ENCODE peak calls at places on chromosomes 5 and 9, in five cellular contexts. E is A172; L is HFFc6; X is stimulated activated naive CD8-positive, alpha-beta T cell treated with anti-CD3 and anti-CD28 coated beads, Interleukin-15, Interleukin-2, amounts not matched to agents 100 U/mL and 50 U/mL, for 24 hours; B is endothelial cell. F is an unnamed sample.

GRCh38 chr5:174798411-174798930 is 74.1 kb downstream of the MSX2 start:
- DNase-seq in E (peak), L (no peak), X (no peak), B (no peak), F (no peak)

GRCh38 chr5:97182571-97183099 is 412 bp downstream of the RIOK2 start:
- DNase-seq in E (peak), L (no peak), X (no peak), B (no peak), F (no peak)

GRCh38 chr9:116287721-116288120 is 134.1 kb downstream of the PAPPA start:
- DNase-seq in E (no peak), L (peak), X (no peak), B (no peak), F (no peak)

GRCh38 chr5:180109920-180110319 is 38.4 kb upstream of the RNF130 start:
- DNase-seq in E (no peak), L (no peak), X (no peak), B (no peak), F (no peak)

GRCh38 chr9:120578614-120579013 is 1.4 kb downstream of the CDK5RAP2 start:
- DNase-seq in E (no peak), L (no peak), X (no peak), B (no peak), F (no peak)

GRCh38 chr5:75545131-75545530 is 33.4 kb downstream of the POLK start:
- DNase-seq in E (no peak), L (no peak), X (no peak), B (no peak), F (no peak)

GRCh38 chr5:52799358-52799982 is 11.8 kb downstream of the ITGA1 start:
- DNase-seq in E (peak), L (peak), X (peak), B (peak), F (peak)

GRCh38 chr9:12702160-12702758 is 9.1 kb downstream of the TYRP1 start:
- DNase-seq in E (peak), L (peak), X (no peak), B (peak), F (peak)

GRCh38 chr5:13945271-13945670 is 783 bp upstream of the DNAH5 start:
- DNase-seq in E (no peak), L (no peak), X (no peak), B (no peak), F (no peak)

GRCh38 chr5:52769061-52769460 is 18.7 kb upstream of the ITGA1 start:
- DNase-seq in E (no peak), L (peak), X (no peak), B (no peak), F (no peak)

GRCh38 chr9:10059044-10059443 is 553.8 kb downstream of the PTPRD start:
- DNase-seq in E (no peak), L (peak), X (no peak), B (no peak), F (no peak)

GRCh38 chr5:65722575-65723424 is 795 bp downstream of the NLN start:
- DNase-seq in E (peak), L (peak), X (no peak), B (peak), F (peak)

GRCh38 chr5:157459715-157460599 is at the start of gene NIPAL4:
- DNase-seq in E (no peak), L (no peak), X (peak), B (peak), F (no peak)

GRCh38 chr5:34490501-34491250 is 165.5 kb upstream of the RAI14 start:
- DNase-seq in E (no peak), L (no peak), X (no peak), B (no peak), F (no peak)

GRCh38 chr5:150562832-150563231 is 54.9 kb downstream of the NDST1 start:
- DNase-seq in E (peak), L (peak), X (peak), B (peak), F (peak)

GRCh38 chr5:59123595-59124561 is 541.0 kb downstream of the RAB3C start:
- DNase-seq in E (no peak), L (no peak), X (no peak), B (no peak), F (no peak)

GRCh38 chr5:31635446-31635845 is 3.5 kb upstream of the PDZD2 start:
- DNase-seq in E (no peak), L (no peak), X (no peak), B (no peak), F (no peak)

F was measured in Caki2.